ENCODE peak calls at places on chromosomes 4 and X, in four cellular contexts. O is endodermal cell, H is adrenal gland, G is tibial artery. Z is an unnamed sample.
A peak's percentile ranks its signal among the peaks of the same experiment; 100 is the strongest.

GRCh38 chr4:38194202-38194601 is 234.0 kb downstream of the PTTG2 start:
- DNase-seq in G (no peak), H (no peak), O (no peak), Z (no peak)

GRCh38 chr4:3255611-3256186 is 6.7 kb downstream of the MSANTD1 start:
- DNase-seq in H (peak; percentile 2), O (peak; percentile 32), G (peak; percentile 61), Z (no peak)

GRCh38 chr4:183469936-183470335 is 25.5 kb downstream of the CDKN2AIP start:
- DNase-seq in G (no peak), H (no peak), O (no peak), Z (no peak)

GRCh38 chr4:3206439-3207100 is 42.4 kb upstream of the MSANTD1 start:
- DNase-seq in G (peak; percentile 42), O (no peak), H (no peak), Z (no peak)

GRCh38 chr4:2290974-2291704 is 29.2 kb upstream of the MXD4 start:
- DNase-seq in O (peak; percentile 50), G (peak; percentile 50), H (no peak), Z (no peak)

GRCh38 chr4:156763511-156763910 is 208.1 kb downstream of the PDGFC start:
- DNase-seq in G (no peak), O (no peak), H (no peak), Z (no peak)

GRCh38 chrX:152637649-152638442 is at the start of gene GABRQ:
- DNase-seq in O (peak; percentile 94), H (peak; percentile 28), G (no peak), Z (peak; percentile 84)

GRCh38 chr4:16026155-16026761 is 57.6 kb downstream of the PROM1 start:
- DNase-seq in G (no peak), O (no peak), H (peak; percentile 17), Z (peak; percentile 41)

GRCh38 chr4:60913646-60914045 is 286.5 kb upstream of the ADGRL3 start:
- DNase-seq in G (no peak), O (no peak), H (no peak), Z (no peak)

GRCh38 chr4:24382381-24382780 is 202.0 kb downstream of the DHX15 start:
- DNase-seq in G (no peak), O (no peak), H (no peak), Z (no peak)

GRCh38 chr4:14023036-14023435 is 395.5 kb upstream of the BOD1L1 start:
- DNase-seq in H (no peak), O (no peak), G (no peak), Z (no peak)

GRCh38 chr4:156771171-156771837 is 200.3 kb downstream of the PDGFC start:
- DNase-seq in G (peak; percentile 65), O (no peak), H (peak; percentile 29), Z (no peak)

GRCh38 chr4:3270141-3270611 is 21.2 kb downstream of the MSANTD1 start:
- DNase-seq in G (no peak), H (no peak), O (no peak), Z (no peak)

GRCh38 chr4:105196523-105197145 is 50.0 kb downstream of the TET2 start:
- DNase-seq in O (no peak), G (no peak), H (no peak), Z (peak; percentile 20)

GRCh38 chr4:147981305-147981704 is 249.4 kb downstream of the ARHGAP10 start:
- DNase-seq in O (no peak), H (no peak), G (no peak), Z (no peak)

GRCh38 chr4:145623831-145624230 is 4.6 kb downstream of the MMAA start:
- DNase-seq in G (no peak), O (no peak), H (no peak), Z (no peak)

GRCh38 chr4:2334826-2335728 is 73.2 kb upstream of the MXD4 start:
- DNase-seq in G (peak; percentile 41), H (no peak), O (peak; percentile 36), Z (no peak)

GRCh38 chr4:147776600-147777175 is 44.8 kb downstream of the ARHGAP10 start:
- DNase-seq in G (no peak), H (no peak), O (no peak), Z (no peak)

GRCh38 chr4:4995103-4995761 is 24.0 kb downstream of the CYTL1 start:
- DNase-seq in G (peak; percentile 81), O (peak; percentile 95), H (peak; percentile 65), Z (peak; percentile 81)

GRCh38 chr4:113289736-113290135 is 240.3 kb downstream of the ANK2 start:
- DNase-seq in O (no peak), G (no peak), H (no peak), Z (no peak)

GRCh38 chrX:67607436-67607835 is 63.6 kb downstream of the AR start:
- DNase-seq in H (no peak), O (no peak), G (no peak), Z (no peak)

GRCh38 chrX:154775611-154776349 is 13.1 kb downstream of the DKC1 start:
- DNase-seq in O (no peak), H (no peak), G (no peak), Z (peak; percentile 36)

GRCh38 chr4:131566026-131566425 is 1583.1 kb upstream of the PCDH10 start:
- DNase-seq in H (no peak), G (no peak), O (no peak), Z (no peak)

GRCh38 chr4:56783986-56784385 is 37.5 kb downstream of the SPINK2 start:
- DNase-seq in G (no peak), H (no peak), O (peak; percentile 32), Z (no peak)

GRCh38 chr4:188484256-188484655 is 345.0 kb downstream of the TRIML1 start:
- DNase-seq in O (no peak), H (no peak), G (no peak), Z (no peak)

GRCh38 chrX:15059488-15059887 is 186.3 kb downstream of the MOSPD2 start:
- DNase-seq in O (no peak), H (no peak), G (no peak), Z (no peak)

GRCh38 chrX:31590581-31591113 is 518.8 kb upstream of the FTHL17 start:
- DNase-seq in G (no peak), H (no peak), O (no peak), Z (no peak)

GRCh38 chrX:78945186-78945912 is at the start of gene P2RY10:
- DNase-seq in O (no peak), G (no peak), H (no peak), Z (no peak)

GRCh38 chrX:42748067-42748850 is 29.7 kb downstream of the PPP1R2C start:
- DNase-seq in H (no peak), G (no peak), O (peak; percentile 53), Z (no peak)

GRCh38 chrX:72142931-72143709 is 11.4 kb upstream of the RTL5 start:
- DNase-seq in H (no peak), G (no peak), O (no peak), Z (no peak)

GRCh38 chr4:163866728-163867313 is 372.3 kb downstream of the TMA16 start:
- DNase-seq in H (no peak), O (no peak), G (no peak), Z (no peak)

GRCh38 chr4:7635435-7635834 is 200.7 kb upstream of the PSAPL1 start:
- DNase-seq in G (no peak), H (no peak), O (no peak), Z (no peak)

GRCh38 chr4:7369511-7369910 is 65.2 kb downstream of the PSAPL1 start:
- DNase-seq in O (no peak), H (no peak), G (no peak), Z (no peak)

GRCh38 chrX:16472345-16472744 is 177.6 kb upstream of the S100G start:
- DNase-seq in H (no peak), G (no peak), O (no peak), Z (no peak)

GRCh38 chr4:2823301-2823670 is 20.4 kb upstream of the ADD1 start:
- DNase-seq in G (no peak), O (no peak), H (no peak), Z (no peak)

GRCh38 chrX:110692876-110693275 is 102.7 kb downstream of the CHRDL1 start:
- DNase-seq in O (no peak), G (no peak), H (no peak), Z (no peak)

GRCh38 chrX:110691446-110691845 is 104.2 kb downstream of the CHRDL1 start:
- DNase-seq in H (no peak), O (no peak), G (no peak), Z (no peak)
- H3K9me3 ChIP-seq in H (no peaks in the 10 kb centered on the region), O (no peaks in the 10 kb centered on the region), G (no peaks in the 10 kb centered on the region), Z (no peaks in the 10 kb centered on the region)

GRCh38 chr4:81049310-81049709 is 18.8 kb downstream of the BMP3 start:
- DNase-seq in G (no peak), O (no peak), H (no peak), Z (no peak)

GRCh38 chr4:81052119-81053068 is 21.9 kb downstream of the BMP3 start:
- DNase-seq in G (no peak), O (peak; percentile 94), H (peak; percentile 18), Z (peak; percentile 75)

DNA sequence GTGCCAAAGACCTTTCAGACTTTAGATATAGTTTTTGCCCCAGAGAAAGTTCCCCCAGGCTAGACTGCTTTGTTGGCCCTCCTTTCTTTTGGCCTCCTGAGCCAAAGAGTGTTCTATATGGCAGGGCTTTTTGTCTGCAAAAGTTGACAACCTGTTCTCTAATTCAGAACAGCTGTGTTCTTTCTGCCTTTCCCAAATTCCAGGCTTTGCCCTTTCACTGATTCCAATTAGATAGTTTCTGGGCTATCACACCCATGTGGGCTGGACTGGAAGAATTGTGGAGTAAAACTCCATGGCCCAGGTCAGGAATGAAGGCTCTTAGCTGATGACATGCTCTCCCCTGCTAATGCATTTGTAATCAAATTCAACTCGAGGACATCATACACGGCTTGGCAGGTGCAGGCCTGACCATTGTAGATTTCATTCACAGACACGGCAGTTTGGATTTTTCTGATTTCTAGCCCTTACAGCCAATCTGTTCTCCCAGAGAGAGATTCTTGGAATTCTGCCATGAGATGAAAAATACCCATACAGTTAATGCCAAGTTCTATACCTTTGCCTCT is 19.4 kb downstream of the BMP3 start:
- DNase-seq in H (no peak), G (no peak), O (no peak), Z (no peak)
- H3K4me1 ChIP-seq in H (no peaks in the 10 kb centered on the region), G (no peaks in the 10 kb centered on the region), O (no peaks in the 10 kb centered on the region), Z (no peaks in the 10 kb centered on the region)

DNA sequence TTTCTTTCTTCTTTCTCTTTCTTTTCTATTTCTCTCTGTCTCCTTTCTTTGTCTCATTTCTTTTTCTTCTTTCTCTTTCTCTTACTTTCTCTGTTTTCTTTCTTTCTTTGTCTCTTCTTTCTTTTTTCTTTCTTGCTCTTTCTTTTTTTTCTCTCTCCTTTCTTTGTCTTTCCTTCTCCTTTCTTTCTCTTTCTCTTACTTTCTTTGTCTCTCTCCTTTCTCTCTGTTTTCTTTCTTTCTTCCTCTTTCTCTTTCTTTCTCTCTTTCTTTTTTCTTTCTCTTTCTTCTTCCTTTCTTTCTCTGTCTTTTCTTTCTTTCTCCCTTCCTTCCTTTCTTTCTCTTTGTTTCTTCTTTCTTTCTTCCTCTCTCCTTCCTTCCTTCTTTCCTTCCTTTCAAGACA is 184.8 kb downstream of the CRLF2 start:
- DNase-seq in O (no peak), G (no peak), H (no peak), Z (no peak)
- H3K9me3 ChIP-seq in O (no peaks in the 10 kb centered on the region), G (no peaks in the 10 kb centered on the region), H (no peaks in the 10 kb centered on the region), Z (no peaks in the 10 kb centered on the region)

GRCh38 chrX:106300239-106300638 is 132.1 kb downstream of the PWWP3B start:
- DNase-seq in O (no peak), H (no peak), G (no peak), Z (no peak)

GRCh38 chrX:106306391-106306947 is 138.4 kb downstream of the PWWP3B start:
- DNase-seq in G (no peak), O (no peak), H (no peak), Z (no peak)

GRCh38 chrX:106302304-106302703 is 134.2 kb downstream of the PWWP3B start:
- DNase-seq in H (no peak), G (no peak), O (no peak), Z (no peak)

DNA sequence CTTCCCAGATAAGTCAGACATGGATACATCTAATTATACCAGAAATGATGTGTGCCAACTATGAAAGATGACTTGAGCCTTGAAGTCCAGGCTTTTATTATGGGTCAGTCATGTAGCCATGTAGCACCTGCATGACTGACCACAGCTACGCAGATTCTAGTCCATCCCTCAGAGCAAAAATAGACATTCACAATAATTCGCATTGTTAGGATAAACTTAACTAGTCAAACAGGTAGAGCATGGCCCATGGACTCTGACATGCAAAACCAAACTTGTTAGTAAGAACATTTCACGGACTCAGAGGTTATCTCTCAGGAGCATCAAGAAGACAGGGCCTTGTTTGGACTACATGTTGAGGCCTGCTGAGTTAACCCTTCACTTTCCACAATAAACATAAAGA is 132.6 kb downstream of the PWWP3B start:
- DNase-seq in G (no peak), H (no peak), O (no peak), Z (no peak)
- H3K4me1 ChIP-seq in G (no peaks in the 10 kb centered on the region), H (no peaks in the 10 kb centered on the region), O (no peaks in the 10 kb centered on the region), Z (no peaks in the 10 kb centered on the region)

Z was measured in testis.